ENCODE peak calls at places on chromosomes 5 and 9, in seven cellular contexts. S, Y, J, B, L, P and G are unnamed samples.

GRCh38 chr9:112409758-112410157 is 29.9 kb downstream of the HSDL2 start:
- DNase-seq in S (no peak), Y (no peak), J (no peak), B (no peak), L (no peak), P (no peak), G (no peak)

GRCh38 chr5:172347653-172348052 is 64.1 kb upstream of the UBTD2 start:
- DNase-seq in S (no peak), Y (no peak), J (no peak), B (no peak), L (peak), P (no peak), G (no peak)

GRCh38 chr5:144028644-144029043 is 141.8 kb downstream of the YIPF5 start:
- DNase-seq in S (peak), Y (no peak), J (no peak), B (no peak), L (peak), P (no peak), G (no peak)

GRCh38 chr9:33415152-33416038 is 13.0 kb upstream of the AQP7 start:
- DNase-seq in S (peak), Y (peak), J (peak), B (peak), L (peak), P (peak), G (peak)

GRCh38 chr9:99389087-99390033 is 167.3 kb downstream of the SEC61B start:
- DNase-seq in S (peak), Y (no peak), J (no peak), B (no peak), L (peak), P (no peak), G (no peak)

GRCh38 chr9:138105561-138106505 is 228.3 kb downstream of the CACNA1B start:
- DNase-seq in S (no peak), Y (peak), J (no peak), B (no peak), L (no peak), P (no peak), G (no peak)

GRCh38 chr5:14753292-14753691 is 88.8 kb downstream of the OTULIN start:
- DNase-seq in S (no peak), Y (no peak), J (no peak), B (no peak), L (peak), P (peak), G (no peak)

GRCh38 chr9:124139001-124139400 is 118.7 kb upstream of the NEK6 start:
- DNase-seq in S (no peak), Y (no peak), J (no peak), B (no peak), L (peak), P (no peak), G (no peak)

GRCh38 chr5:133967715-133968056 is 739 bp downstream of the C5orf15 start:
- DNase-seq in S (peak), Y (peak), J (peak), B (peak), L (peak), P (no peak), G (peak)

GRCh38 chr9:31740705-31741104 is 643.7 kb upstream of the ACO1 start:
- DNase-seq in S (peak), Y (no peak), J (no peak), B (no peak), L (no peak), P (no peak), G (no peak)

GRCh38 chr9:130535818-130536521 is 43.4 kb upstream of the FUBP3 start:
- DNase-seq in S (no peak), Y (no peak), J (peak), B (peak), L (peak), P (peak), G (no peak)

GRCh38 chr5:14183187-14183939 is 40.2 kb downstream of the TRIO start:
- DNase-seq in S (no peak), Y (no peak), J (no peak), B (no peak), L (no peak), P (no peak), G (no peak)

DNA sequence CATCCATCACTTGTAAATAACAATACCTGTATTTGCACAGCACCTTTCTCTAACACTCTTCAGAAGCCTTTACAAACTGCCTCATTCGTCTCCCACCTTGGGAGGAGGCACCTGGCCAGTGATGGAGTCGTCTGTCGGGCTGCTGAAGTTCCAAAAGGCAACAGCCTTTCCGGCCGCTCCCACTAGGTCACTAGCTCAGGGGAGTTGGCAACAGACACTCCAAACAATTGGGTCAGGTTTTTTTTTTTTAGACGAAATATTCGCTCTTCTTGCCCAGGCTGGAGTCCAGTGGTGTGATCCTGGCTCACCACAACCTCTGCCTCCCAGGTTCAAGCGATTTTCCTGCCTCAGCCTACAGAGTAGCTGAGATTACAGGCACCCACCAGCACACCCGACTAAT is 4.0 kb downstream of the DAP start:
- DNase-seq in S (no peak), Y (no peak), J (no peak), B (no peak), L (no peak), P (no peak), G (no peak)
- H3K4me3 ChIP-seq in S (no peak), Y (peak), J (no peak), B (no peak), L (no peak), P (no peak), G (no peak)

DNA sequence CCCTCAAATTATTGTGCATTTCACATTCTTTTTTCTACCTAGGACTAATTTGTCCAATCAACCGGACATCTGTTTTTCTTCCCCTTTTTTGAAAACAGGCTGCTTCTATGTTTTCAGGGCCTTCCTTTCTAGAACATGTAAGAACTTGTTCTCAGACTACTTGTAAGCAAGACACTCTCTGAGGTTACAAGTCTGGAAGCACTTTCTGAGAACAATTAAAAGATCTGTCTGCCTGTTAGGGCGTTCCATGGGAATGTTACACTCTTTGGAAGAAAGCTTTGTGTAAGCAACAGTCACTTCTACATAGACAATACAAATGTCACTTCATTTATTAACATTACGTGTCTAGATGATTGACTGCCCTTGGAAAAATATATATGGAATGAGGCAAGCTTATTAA is 50.9 kb upstream of the HSPB3 start:
- DNase-seq in S (peak), Y (no peak), J (no peak), B (no peak), L (peak), P (no peak), G (no peak)
- H3K9ac ChIP-seq in S (peak), Y (no peak), J (no peak), B (no peak), L (no peak), P (no peak), G (no peak)

DNA sequence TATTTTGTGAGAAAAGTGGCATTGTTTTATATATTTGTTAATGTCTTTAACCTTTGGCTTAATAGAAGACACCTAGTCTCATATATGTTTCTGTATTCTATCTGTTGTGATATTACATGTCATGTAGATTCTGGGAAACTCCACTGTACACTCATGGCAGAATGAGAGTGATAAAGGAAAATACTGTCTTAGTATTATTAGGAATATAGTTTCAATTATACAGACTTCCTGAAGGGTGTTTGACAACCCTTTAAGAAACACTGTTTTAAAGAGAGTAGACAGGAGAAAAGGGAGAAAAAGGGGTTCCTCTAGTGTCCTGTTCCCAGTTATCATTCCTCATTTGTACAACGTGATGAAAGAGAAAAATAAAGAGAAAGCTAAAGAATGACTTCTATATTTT is 42.1 kb upstream of the SPEF2 start:
- DNase-seq in S (no peak), Y (no peak), J (no peak), B (no peak), L (no peak), P (no peak), G (no peak)
- H3K27ac ChIP-seq in S (no peak), Y (no peak), J (no peak), B (no peak), L (no peak), P (no peak), G (no peak)

DNA sequence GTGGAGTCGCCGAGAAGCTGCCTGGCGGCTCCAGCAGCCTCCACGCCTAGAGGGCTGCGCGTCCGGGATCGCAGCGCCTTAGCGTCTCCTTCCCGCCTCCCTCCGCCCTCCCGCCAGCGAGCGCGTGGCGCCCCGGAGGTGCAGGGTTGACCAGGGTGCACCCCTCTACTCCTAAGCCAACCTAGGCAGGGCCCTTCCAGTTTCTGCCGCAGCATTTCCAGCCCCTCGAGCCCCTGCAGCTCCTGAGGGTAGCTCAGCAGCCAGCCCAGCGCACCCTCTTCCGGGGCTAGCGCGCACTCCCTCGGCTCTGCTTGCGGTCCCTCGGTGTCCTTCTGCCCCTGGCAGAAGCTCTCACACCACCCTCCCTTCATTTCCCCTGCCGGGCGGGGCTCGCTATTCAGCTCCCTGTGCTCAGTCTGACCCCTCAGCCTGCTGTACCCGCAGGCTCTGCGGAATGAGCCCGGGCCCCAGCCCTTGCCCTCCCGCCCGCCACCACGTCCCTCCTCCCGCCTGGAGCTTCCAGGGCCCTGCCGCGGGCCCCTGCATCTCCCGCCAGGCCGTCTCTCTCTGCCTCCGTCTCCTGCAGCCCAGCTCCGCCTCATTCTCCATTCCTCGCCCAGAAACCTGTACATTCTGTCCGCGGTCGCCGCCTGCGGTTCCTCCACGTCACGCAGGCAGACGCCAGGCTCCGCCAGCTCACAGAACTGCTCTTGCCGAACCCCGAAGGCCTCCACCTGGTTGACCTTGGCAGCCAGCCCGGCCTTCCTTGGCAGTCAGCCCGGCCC is 61.8 kb downstream of the SPATA31C2 start:
- DNase-seq in S (peak), Y (peak), J (peak), B (peak), L (peak), P (peak), G (peak)
- H3K4me3 ChIP-seq in S (peak), Y (peak), J (peak), B (peak), L (peak), P (peak), G (peak)

GRCh38 chr5:148841519-148841918 is 15.1 kb downstream of the ADRB2 start:
- DNase-seq in S (no peak), Y (no peak), J (no peak), B (no peak), L (no peak), P (no peak), G (no peak)
- H3K9ac ChIP-seq in S (no peak), Y (no peak), J (no peak), B (no peak), L (no peak), P (no peak), G (no peak)